ENCODE peak calls at places on chromosome 17, in four cellular contexts. B is HFFc6, V is frontal cortex, Z is amygdala. H is an unnamed sample.

GRCh38 chr17:76481091-76481655 is 13.8 kb downstream of the AANAT start:
- DNase-seq in B (no peak), V (no peak), Z (no peak), H (no peak)

GRCh38 chr17:74012465-74012864 is 191.0 kb upstream of the RPL38 start:
- DNase-seq in B (no peak), V (no peak), Z (no peak), H (no peak)

GRCh38 chr17:12789075-12789975 is at the start of gene ARHGAP44:
- DNase-seq in B (peak; percentile 30), V (peak; percentile 70), Z (peak; percentile 12), H (peak; percentile 71)

GRCh38 chr17:32192379-32192778 is 50.1 kb downstream of the RHOT1 start:
- DNase-seq in B (peak; percentile 51), V (no peak), Z (no peak), H (no peak)

GRCh38 chr17:43316522-43317142 is 82.2 kb upstream of the ARL4D start:
- DNase-seq in B (peak; percentile 75), V (no peak), Z (no peak), H (no peak)

GRCh38 chr17:17847726-17848125 is 10.9 kb upstream of the SREBF1 start:
- DNase-seq in B (no peak), V (no peak), Z (no peak), H (no peak)

GRCh38 chr17:81484195-81484979 is 28.2 kb downstream of the ACTG1 start:
- DNase-seq in B (peak; percentile 67), V (peak; percentile 90), Z (peak; percentile 68), H (peak; percentile 82)

GRCh38 chr17:79612468-79613194 is 1.8 kb upstream of the RBFOX3 start:
- DNase-seq in B (no peak), V (no peak), Z (no peak), H (peak; percentile 64)

GRCh38 chr17:35448214-35448898 is at the start of gene SLFN13:
- DNase-seq in B (peak; percentile 18), V (no peak), Z (no peak), H (no peak)

GRCh38 chr17:64385187-64386083 is 5.2 kb downstream of the PECAM1 start:
- DNase-seq in B (peak; percentile 52), V (no peak), Z (no peak), H (peak; percentile 93)

GRCh38 chr17:73933164-73933766 is 270.2 kb upstream of the RPL38 start:
- DNase-seq in B (no peak), V (no peak), Z (no peak), H (no peak)

GRCh38 chr17:32971171-32971570 is 20.5 kb upstream of the SPACA3 start:
- DNase-seq in B (peak; percentile 37), V (no peak), Z (no peak), H (no peak)

GRCh38 chr17:80513892-80514291 is 30.7 kb upstream of the RPTOR start:
- DNase-seq in B (peak; percentile 54), V (no peak), Z (no peak), H (no peak)

GRCh38 chr17:76957600-76958464 is 89.6 kb downstream of the MGAT5B start:
- DNase-seq in B (peak; percentile 2), V (no peak), Z (no peak), H (no peak)

GRCh38 chr17:48679385-48680096 is 42.8 kb downstream of the PRAC1 start:
- DNase-seq in B (no peak), V (no peak), Z (no peak), H (no peak)

GRCh38 chr17:69175812-69176517 is 34.3 kb upstream of the ABCA6 start:
- DNase-seq in B (peak; percentile 74), V (no peak), Z (no peak), H (peak; percentile 77)

GRCh38 chr17:30238387-30239088 is 3.0 kb upstream of the SLC6A4 start:
- DNase-seq in B (no peak), V (no peak), Z (no peak), H (no peak)

GRCh38 chr17:70060415-70060814 is 14.6 kb upstream of the KCNJ16 start:
- DNase-seq in B (no peak), V (no peak), Z (no peak), H (no peak)

GRCh38 chr17:17495448-17496188 is 577 bp downstream of the RASD1 start:
- DNase-seq in B (no peak), V (peak; percentile 49), Z (no peak), H (no peak)

GRCh38 chr17:77127735-77128361 is 12.9 kb upstream of the SEC14L1 start:
- DNase-seq in B (no peak), V (no peak), Z (no peak), H (no peak)

GRCh38 chr17:76265624-76266243 is 586 bp downstream of the UBALD2 start:
- DNase-seq in B (peak; percentile 31), V (no peak), Z (no peak), H (peak; percentile 54)

GRCh38 chr17:61247438-61247837 is 152.2 kb upstream of the TBX2 start:
- DNase-seq in B (peak; percentile 56), V (no peak), Z (no peak), H (peak; percentile 13)

GRCh38 chr17:17781591-17782424 is 55.0 kb downstream of the SREBF1 start:
- DNase-seq in B (peak; percentile 29), V (peak; percentile 83), Z (peak; percentile 70), H (peak; percentile 68)

GRCh38 chr17:20095366-20096080 is 86.4 kb downstream of the SPECC1 start:
- DNase-seq in B (peak; percentile 49), V (peak; percentile 38), Z (peak; percentile 48), H (peak; percentile 60)

GRCh38 chr17:72118588-72119279 is 2.1 kb upstream of the SOX9 start:
- DNase-seq in B (peak; percentile 66), V (peak; percentile 62), Z (peak; percentile 36), H (peak; percentile 69)

GRCh38 chr17:614637-615546 is 99.7 kb downstream of the VPS53 start:
- DNase-seq in B (peak; percentile 78), V (no peak), Z (no peak), H (no peak)

GRCh38 chr17:71511266-71511995 is 609.4 kb upstream of the SOX9 start:
- DNase-seq in B (no peak), V (no peak), Z (no peak), H (no peak)

GRCh38 chr17:7882068-7882467 is 6.5 kb upstream of the CHD3 start:
- DNase-seq in B (no peak), V (no peak), Z (no peak), H (no peak)

H was measured in SW480.